ENCODE peak calls at places on chromosome 16, in eight cellular contexts. H is CD4-positive, CD25-positive, alpha-beta regulatory T cell; Q is CD8-positive, alpha-beta T cell; M is testis; F is A549; V is thyroid gland; D is cardiac muscle cell; C is heart right ventricle. I is an unnamed sample.
A peak's percentile ranks its signal among the peaks of the same experiment; 100 is the strongest.

GRCh38 chr16:69482410-69482951 is 58.1 kb downstream of the CYB5B start:
- DNase-seq in H (no peak), Q (no peak), M (peak; percentile 48), F (no peak), V (peak; percentile 77), D (peak; percentile 93), C (peak; percentile 85), I (peak; percentile 88)

GRCh38 chr16:22948058-22948602 is 134.2 kb downstream of the HS3ST2 start:
- DNase-seq in H (no peak), Q (no peak), M (no peak), F (no peak), V (no peak), D (peak; percentile 1), C (no peak), I (no peak)

GRCh38 chr16:83539736-83540490 is 267.9 kb upstream of the HSBP1 start:
- DNase-seq in H (no peak), Q (no peak), M (no peak), F (no peak), V (no peak), D (no peak), C (no peak), I (no peak)

GRCh38 chr16:16096161-16096857 is 127.0 kb downstream of the ABCC6 start:
- DNase-seq in H (no peak), Q (no peak), M (peak; percentile 78), F (no peak), V (peak; percentile 76), D (peak; percentile 74), C (no peak), I (no peak)

GRCh38 chr16:88951501-88951900 is 25.5 kb downstream of the CBFA2T3 start:
- DNase-seq in H (no peak), Q (no peak), M (no peak), F (no peak), V (no peak), D (no peak), C (no peak), I (no peak)

GRCh38 chr16:79269211-79269863 is 331.2 kb downstream of the MAF start:
- DNase-seq in H (peak; percentile 36), Q (no peak), M (no peak), F (no peak), V (no peak), D (no peak), C (no peak), I (no peak)

GRCh38 chr16:27924411-27925118 is 138.9 kb downstream of the GSG1L start:
- DNase-seq in H (no peak), Q (no peak), M (no peak), F (no peak), V (no peak), D (peak; percentile 29), C (no peak), I (no peak)

GRCh38 chr16:5328546-5328945 is 231.0 kb upstream of the EEF2KMT start:
- DNase-seq in H (no peak), Q (no peak), M (peak; percentile 30), F (no peak), V (no peak), D (no peak), C (no peak), I (peak; percentile 4)

GRCh38 chr16:54446639-54447038 is 160.1 kb upstream of the IRX3 start:
- DNase-seq in H (no peak), Q (no peak), M (peak; percentile 66), F (peak; percentile 5), V (no peak), D (peak; percentile 87), C (peak; percentile 69), I (peak; percentile 92)

GRCh38 chr16:590165-590874 is 454 bp downstream of the RAB40C start:
- DNase-seq in H (no peak), Q (no peak), M (no peak), F (no peak), V (peak; percentile 46), D (peak; percentile 64), C (no peak), I (peak; percentile 37)
- H3K27ac ChIP-seq in H (no peak overlapping the region), Q (peak overlapping the region; percentile 56), M (peak overlapping the region; percentile 2), F (peak overlapping the region; percentile 80), V (peak overlapping the region; percentile 61), D (peak overlapping the region; percentile 87), C (peak overlapping the region; percentile 80), I (peak overlapping the region; percentile 77)

DNA sequence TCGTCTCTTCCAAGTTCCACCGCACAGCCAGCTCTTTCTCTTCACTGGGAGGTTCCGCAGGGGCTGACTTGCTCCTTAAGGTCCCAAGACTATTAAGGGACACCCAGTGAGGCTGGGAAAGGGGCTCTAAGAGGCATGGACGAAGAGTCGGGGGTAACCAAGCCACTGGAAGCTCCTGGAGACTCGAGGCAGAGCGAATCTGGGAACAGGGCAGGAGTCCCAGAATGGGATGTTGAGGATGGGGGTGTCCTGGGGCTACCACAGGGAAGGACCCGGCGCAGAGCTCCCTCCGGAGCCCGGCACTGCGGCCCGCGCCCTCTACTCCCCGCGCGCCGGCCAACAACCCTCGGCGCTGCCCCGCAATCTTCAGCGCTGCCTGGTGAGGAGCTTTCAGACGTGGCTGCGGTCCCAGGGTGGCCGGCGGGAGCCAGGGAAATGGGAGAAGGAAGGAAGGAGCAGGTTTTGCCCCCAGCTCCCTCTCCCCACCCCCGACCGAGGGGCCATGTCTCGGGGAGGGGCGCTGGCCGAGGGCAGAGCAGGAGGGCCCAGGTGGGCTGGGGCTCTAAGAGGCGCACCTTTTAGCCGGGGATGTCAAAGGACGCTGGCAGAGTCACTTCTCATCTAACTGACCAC is 581 bp downstream of the CHST5 start:
- DNase-seq in H (no peak), Q (no peak), M (no peak), F (no peak), V (no peak), D (no peak), C (no peak), I (no peak)
- H3K27ac ChIP-seq in H (no peak overlapping the region), Q (no peak overlapping the region), M (no peak overlapping the region), F (no peak overlapping the region), V (no peak overlapping the region), D (no peak overlapping the region), C (no peak overlapping the region), I (no peak overlapping the region)

GRCh38 chr16:55487048-55487803 is 8.2 kb downstream of the MMP2 start:
- DNase-seq in H (no peak), Q (no peak), M (peak; percentile 24), F (no peak), V (no peak), D (peak; percentile 95), C (no peak), I (no peak)
- H3K27ac ChIP-seq in H (no peak overlapping the region), Q (no peak overlapping the region), M (no peak overlapping the region), F (no peak overlapping the region), V (no peak overlapping the region), D (no peak overlapping the region), C (peak overlapping the region; percentile 58), I (no peak overlapping the region)

GRCh38 chr16:81655474-81656162 is 123.5 kb upstream of the PLCG2 start:
- DNase-seq in H (no peak), Q (no peak), M (no peak), F (no peak), V (no peak), D (no peak), C (no peak), I (no peak)
- H3K27ac ChIP-seq in H (no peak overlapping the region), Q (no peak overlapping the region), M (peak overlapping the region; percentile 47), F (no peak overlapping the region), V (no peak overlapping the region), D (no peak overlapping the region), C (no peak overlapping the region), I (no peak overlapping the region)

GRCh38 chr16:68085259-68086071 is at the start of gene NFATC3:
- DNase-seq in H (peak; percentile 97), Q (peak; percentile 98), M (peak; percentile 99), F (peak; percentile 97), V (peak; percentile 100), D (peak; percentile 98), C (peak; percentile 99), I (peak; percentile 98)
- H3K27ac ChIP-seq in H (peak within 1 kb of the TSS; percentile 90), Q (peak within 1 kb of the TSS; percentile 72), M (peak within 1 kb of the TSS; percentile 98), F (peak within 1 kb of the TSS; percentile 95), V (peak within 1 kb of the TSS; percentile 96), D (peak within 1 kb of the TSS; percentile 88), C (peak within 1 kb of the TSS; percentile 96), I (peak within 1 kb of the TSS; percentile 91)

GRCh38 chr16:10232757-10233156 is 50.5 kb upstream of the GRIN2A start:
- DNase-seq in H (no peak), Q (no peak), M (no peak), F (no peak), V (no peak), D (no peak), C (no peak), I (no peak)
- H3K27ac ChIP-seq in H (no peak overlapping the region), Q (no peak overlapping the region), M (no peak overlapping the region), F (no peak overlapping the region), V (no peak overlapping the region), D (no peak overlapping the region), C (no peak overlapping the region), I (no peak overlapping the region)

DNA sequence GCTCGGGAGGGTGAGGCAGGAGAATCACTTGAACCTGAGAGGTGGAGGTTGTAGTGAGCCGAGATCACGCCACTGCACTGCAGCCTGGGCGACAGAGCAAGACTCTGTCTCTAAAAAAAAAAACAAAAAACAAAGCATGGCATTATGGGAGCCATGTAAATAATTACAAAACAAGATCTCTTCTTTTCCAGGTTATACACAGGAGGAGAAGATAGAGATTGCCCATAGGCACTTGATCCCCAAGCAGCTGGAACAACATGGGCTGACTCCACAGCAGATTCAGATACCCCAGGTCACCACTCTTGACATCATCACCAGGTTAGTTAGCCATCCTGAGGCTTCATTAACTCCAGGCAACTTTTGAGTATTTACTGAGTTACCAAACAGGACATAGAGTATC is 52.1 kb upstream of the ABCC11 start:
- DNase-seq in H (no peak), Q (no peak), M (no peak), F (no peak), V (no peak), D (no peak), C (no peak), I (no peak)
- H3K27ac ChIP-seq in H (no peak overlapping the region), Q (no peak overlapping the region), M (no peak overlapping the region), F (peak overlapping the region; percentile 54), V (peak overlapping the region; percentile 64), D (no peak overlapping the region), C (no peak overlapping the region), I (peak overlapping the region; percentile 84)

I was measured in A673.